ENCODE peak calls at places on chromosomes 12 and 14, in five cellular contexts. Q is stomach, F is sigmoid colon, I is HCT116, T is GM23338. C is an unnamed sample.
A peak's percentile ranks its signal among the peaks of the same experiment; 100 is the strongest.

GRCh38 chr12:30564394-30564793 is 131.3 kb downstream of the IPO8 start:
- DNase-seq in T (no peak), I (no peak), Q (no peak), F (no peak), C (no peak)

GRCh38 chr12:3698218-3698974 is 54.5 kb downstream of the CRACR2A start:
- DNase-seq in Q (no peak), T (no peak), I (no peak), F (no peak), C (no peak)

GRCh38 chr12:2251485-2252179 is 198.8 kb downstream of the CACNA1C start:
- DNase-seq in I (no peak), T (peak; percentile 44), F (no peak), Q (no peak), C (no peak)

GRCh38 chr12:116607039-116607438 is 47.9 kb downstream of the MAP1LC3B2 start:
- DNase-seq in I (no peak), F (no peak), Q (no peak), T (no peak), C (no peak)

GRCh38 chr12:87274594-87275245 is 754.5 kb downstream of the C12orf50 start:
- DNase-seq in F (no peak), I (peak; percentile 19), Q (no peak), T (peak; percentile 80), C (no peak)

GRCh38 chr14:67566908-67567307 is 33.2 kb downstream of the PIGH start:
- DNase-seq in Q (no peak), I (no peak), F (peak; percentile 39), T (no peak), C (no peak)

GRCh38 chr12:851343-851742 is 98.2 kb downstream of the RAD52 start:
- DNase-seq in I (no peak), F (no peak), T (no peak), Q (no peak), C (no peak)

GRCh38 chr12:109735051-109735521 is 21.5 kb downstream of the FAM222A start:
- DNase-seq in Q (peak; percentile 22), T (no peak), F (peak; percentile 33), I (no peak), C (no peak)

GRCh38 chr12:89087149-89087834 is 265.0 kb downstream of the DUSP6 start:
- DNase-seq in T (peak; percentile 35), I (no peak), F (no peak), Q (peak; percentile 75), C (no peak)

GRCh38 chr12:12714276-12715001 is 2.7 kb upstream of the CDKN1B start:
- DNase-seq in T (peak; percentile 71), I (no peak), Q (peak; percentile 54), F (no peak), C (peak; percentile 27)

GRCh38 chr12:29844667-29845066 is 60.9 kb upstream of the TMTC1 start:
- DNase-seq in I (no peak), Q (no peak), F (no peak), T (no peak), C (no peak)

GRCh38 chr14:90060965-90061848 is 587 bp upstream of the KCNK13 start:
- DNase-seq in F (no peak), T (peak; percentile 63), I (no peak), Q (no peak), C (peak; percentile 85)

GRCh38 chr12:647713-648085 is 15.5 kb downstream of the NINJ2 start:
- DNase-seq in F (peak; percentile 9), I (no peak), Q (no peak), T (no peak), C (no peak)

GRCh38 chr14:87409401-87409800 is 583.6 kb downstream of the GALC start:
- DNase-seq in Q (no peak), I (no peak), T (no peak), F (no peak), C (no peak)
- TF ChIP-seq POLR2AphosphoS5 in Q (no peak), I (no peak), T (no peak), F (no peak), C (no peak)

GRCh38 chr14:33682746-33683145 is 268.1 kb downstream of the EGLN3 start:
- DNase-seq in Q (peak; percentile 26), F (peak; percentile 72), I (no peak), T (no peak), C (no peak)

GRCh38 chr14:33685698-33686097 is 265.2 kb downstream of the EGLN3 start:
- DNase-seq in T (no peak), Q (no peak), F (no peak), I (no peak), C (no peak)

GRCh38 chr14:33686218-33686617 is 264.7 kb downstream of the EGLN3 start:
- DNase-seq in F (no peak), I (no peak), T (no peak), Q (no peak), C (no peak)

GRCh38 chr14:33686856-33687255 is 264.0 kb downstream of the EGLN3 start:
- DNase-seq in I (no peak), F (no peak), Q (no peak), T (no peak), C (no peak)

DNA sequence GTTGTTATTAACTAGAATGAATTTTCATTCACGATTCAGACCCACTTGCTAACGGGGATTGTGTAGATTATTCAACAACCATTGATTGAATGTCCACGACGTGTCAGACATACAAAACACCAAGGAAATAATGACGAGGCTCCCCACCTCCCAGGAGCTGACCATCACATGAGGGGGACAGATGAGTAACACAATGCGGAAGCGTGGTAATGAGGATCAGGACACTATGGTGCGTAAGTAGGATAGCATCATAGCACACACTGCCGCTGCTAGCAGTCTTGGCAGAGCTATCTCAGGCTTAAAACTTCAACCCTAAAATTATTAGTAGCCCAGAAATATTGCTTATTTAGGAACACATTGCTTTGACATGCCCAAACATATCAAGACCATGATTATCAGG is 265.8 kb downstream of the EGLN3 start:
- DNase-seq in Q (no peak), T (no peak), F (no peak), I (no peak), C (no peak)
- H3K4me3 ChIP-seq in Q (no peak overlapping the region), T (no peak overlapping the region), F (no peak overlapping the region), I (no peak overlapping the region), C (no peak overlapping the region)

GRCh38 chr12:104589215-104589614 is 132.5 kb downstream of the CHST11 start:
- DNase-seq in T (no peak), Q (no peak), I (no peak), F (no peak), C (no peak)
- TF ChIP-seq CTCF in T (no peak), Q (no peak), I (no peak), F (no peak), C (no peak)

GRCh38 chr14:37869633-37870032 is 274.2 kb downstream of the TTC6 start:
- DNase-seq in I (no peak), T (no peak), F (no peak), Q (no peak), C (no peak)

GRCh38 chr14:37862263-37862662 is 266.8 kb downstream of the TTC6 start:
- DNase-seq in Q (no peak), T (no peak), I (no peak), F (no peak), C (no peak)

GRCh38 chr14:37864128-37864527 is 268.7 kb downstream of the TTC6 start:
- DNase-seq in F (no peak), T (no peak), I (no peak), Q (no peak), C (no peak)

GRCh38 chr14:37865719-37866549 is 270.5 kb downstream of the TTC6 start:
- DNase-seq in Q (no peak), F (no peak), T (no peak), I (no peak), C (no peak)

DNA sequence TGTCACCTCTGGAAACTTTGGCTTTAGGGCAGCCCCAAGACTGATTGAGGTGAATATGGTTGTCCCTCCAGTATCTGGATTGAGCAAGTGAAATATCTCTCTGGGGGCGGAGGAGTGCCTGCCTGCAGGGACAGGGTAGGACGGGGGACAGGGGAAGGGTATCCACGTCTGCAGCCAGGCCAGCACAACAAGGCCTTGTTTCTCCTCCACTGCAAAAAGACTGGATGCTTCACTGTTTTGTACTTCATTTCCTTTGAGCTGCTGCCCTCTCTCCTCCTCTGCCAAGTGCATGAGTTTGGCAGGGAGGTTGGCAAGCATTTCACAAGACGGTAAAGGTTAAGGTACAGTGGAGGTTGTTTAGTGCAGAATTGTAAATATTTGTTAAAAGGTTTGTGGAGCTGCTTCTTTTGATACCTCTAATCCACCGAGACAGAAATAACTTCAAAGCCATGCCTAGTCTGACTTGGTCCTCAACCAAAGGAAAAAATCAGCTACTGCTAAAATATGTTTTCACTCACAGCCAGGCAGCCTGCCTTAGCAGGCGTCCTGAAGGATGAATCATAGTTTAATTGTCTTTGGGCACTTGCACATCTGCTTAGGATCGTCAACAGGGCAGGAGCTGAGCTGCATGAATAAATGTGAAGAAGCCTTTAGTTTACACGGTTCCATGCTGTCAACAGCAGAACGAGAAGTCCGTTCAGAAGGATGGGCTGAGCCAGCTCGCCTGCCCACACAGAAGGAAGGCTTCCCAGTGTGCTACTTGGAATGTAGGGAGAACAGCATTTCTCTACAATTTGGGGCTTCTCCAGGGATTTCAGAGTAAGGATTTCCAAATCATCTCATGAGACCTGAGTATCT is 269.7 kb downstream of the TTC6 start:
- DNase-seq in F (peak; percentile 74), I (no peak), T (no peak), Q (peak; percentile 68), C (no peak)
- TF ChIP-seq POLR2AphosphoS5 in F (peak; percentile 84), I (no peak), T (no peak), Q (no peak), C (no peak)

DNA sequence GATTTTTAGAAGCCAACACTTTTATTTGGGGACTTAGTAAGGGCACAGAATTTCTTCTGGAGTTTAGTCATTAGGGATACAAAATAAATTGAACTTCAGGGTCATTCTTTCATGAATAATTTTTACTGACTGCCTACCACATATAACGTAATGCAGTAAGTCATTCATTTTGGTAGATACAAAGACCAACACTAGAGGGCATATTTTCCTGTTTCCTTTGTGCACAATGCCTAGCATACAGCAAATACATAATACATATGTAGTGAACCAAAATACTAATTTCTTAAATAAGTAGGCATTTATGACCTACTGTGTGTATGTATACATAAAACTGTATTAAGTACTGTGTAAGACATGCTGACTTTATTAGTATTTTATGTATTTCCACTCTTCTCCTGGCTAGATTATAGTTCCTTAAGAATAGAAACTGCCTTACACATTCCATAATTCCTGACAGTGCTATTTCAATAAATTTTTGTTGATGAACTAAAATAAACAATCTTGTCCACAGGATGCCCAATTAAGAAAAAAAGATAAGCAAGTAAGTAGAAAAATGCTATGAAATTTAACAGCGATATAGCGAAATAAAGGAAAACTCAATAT is 47.9 kb downstream of the PPP1R12A start:
- DNase-seq in F (no peak), I (peak; percentile 41), Q (no peak), T (peak; percentile 67), C (no peak)
- H3K4me3 ChIP-seq in F (no peak overlapping the region), I (no peak overlapping the region), Q (no peak overlapping the region), T (no peak overlapping the region), C (no peak overlapping the region)

GRCh38 chr14:93331375-93332031 is 1.3 kb downstream of the BTBD7 start:
- DNase-seq in T (no peak), F (no peak), I (no peak), Q (no peak), C (peak; percentile 47)

GRCh38 chr14:93332853-93333630 is at the start of gene BTBD7:
- DNase-seq in F (peak; percentile 97), T (peak; percentile 97), I (peak; percentile 90), Q (peak; percentile 96), C (peak; percentile 95)

GRCh38 chr14:93333631-93334095 is 827 bp upstream of the BTBD7 start:
- DNase-seq in T (no peak), F (no peak), Q (no peak), I (no peak), C (no peak)

GRCh38 chr14:93330609-93331000 is 2.2 kb downstream of the BTBD7 start:
- DNase-seq in Q (no peak), F (no peak), T (no peak), I (no peak), C (no peak)

GRCh38 chr14:93332032-93332852 is 594 bp downstream of the BTBD7 start:
- DNase-seq in T (peak; percentile 74), Q (peak; percentile 74), I (no peak), F (peak; percentile 78), C (peak; percentile 69)
- TF ChIP-seq CTCF in T (no peak), Q (no peak), I (no peak), F (no peak), C (no peak)

GRCh38 chr14:88824314-88825077 is at the start of gene TTC8:
- DNase-seq in Q (peak; percentile 85), F (peak; percentile 90), T (peak; percentile 93), I (peak; percentile 74), C (peak; percentile 95)
- TF ChIP-seq POLR2AphosphoS5 in Q (peak; percentile 82), F (peak; percentile 81), T (peak; percentile 95), I (peak; percentile 94), C (peak; percentile 61)